ENCODE peak calls at places on chromosomes 5 and 9, in seven cellular contexts. I is activated CD4-positive, CD25-positive, alpha-beta regulatory T cell; A is foreskin fibroblast; V is right cardiac atrium; R is neural progenitor cell; P is GM03348; C is mucosa of gallbladder. T is an unnamed sample.

GRCh38 chr9:131872702-131873101 is 132.8 kb upstream of the RAPGEF1 start:
- DNase-seq in C (no peak), P (no peak), I (no peak), A (no peak), V (no peak), R (no peak), T (no peak)

GRCh38 chr9:32384002-32384363 is 460 bp upstream of the ACO1 start:
- DNase-seq in C (peak; percentile 11), I (no peak), R (no peak), P (no peak), A (no peak), V (no peak), T (no peak)

GRCh38 chr5:78008356-78008967 is 232.3 kb upstream of the TBCA start:
- DNase-seq in I (no peak), V (no peak), A (peak; percentile 5), P (peak; percentile 60), C (no peak), R (peak; percentile 68), T (no peak)

GRCh38 chr9:91192379-91192775 is 169.3 kb downstream of the AUH start:
- DNase-seq in R (no peak), A (no peak), V (no peak), P (no peak), C (no peak), I (no peak), T (no peak)

GRCh38 chr5:126410623-126411022 is 12.6 kb upstream of the GRAMD2B start:
- DNase-seq in A (no peak), V (no peak), R (no peak), I (no peak), C (no peak), P (no peak), T (no peak)

GRCh38 chr5:2374703-2375102 is 376.8 kb downstream of the IRX2 start:
- DNase-seq in V (no peak), P (no peak), R (no peak), C (no peak), I (no peak), A (no peak), T (no peak)

GRCh38 chr5:4142842-4143241 is 547.2 kb downstream of the IRX1 start:
- DNase-seq in C (no peak), V (no peak), I (no peak), A (no peak), P (no peak), R (peak; percentile 25), T (no peak)

GRCh38 chr5:98785244-98785643 is 11.8 kb downstream of the RGMB start:
- DNase-seq in A (no peak), V (no peak), I (no peak), R (no peak), P (no peak), C (no peak), T (no peak)

GRCh38 chr5:151592855-151593408 is 1.8 kb upstream of the FAT2 start:
- DNase-seq in A (no peak), R (no peak), I (no peak), V (no peak), P (no peak), C (peak; percentile 52), T (no peak)

GRCh38 chr5:102826629-102827028 is 71.5 kb downstream of the PAM start:
- DNase-seq in P (no peak), V (no peak), R (peak; percentile 13), C (no peak), A (no peak), I (no peak), T (no peak)

GRCh38 chr5:115069087-115069968 is 100.4 kb downstream of the TRIM36 start:
- DNase-seq in R (peak; percentile 66), C (peak; percentile 31), I (no peak), A (peak; percentile 29), V (no peak), P (peak; percentile 62), T (no peak)

GRCh38 chr5:35264509-35264908 is 34.2 kb upstream of the PRLR start:
- DNase-seq in V (no peak), A (no peak), R (no peak), P (no peak), C (no peak), I (no peak), T (no peak)

GRCh38 chr5:124330595-124330994 is 415.8 kb downstream of the ZNF608 start:
- DNase-seq in P (no peak), I (no peak), V (no peak), A (no peak), C (no peak), R (no peak), T (no peak)

GRCh38 chr5:129904667-129905466 is 602 bp downstream of the CHSY3 start:
- DNase-seq in R (peak; percentile 62), I (no peak), V (peak; percentile 76), A (peak; percentile 14), P (peak; percentile 50), C (no peak), T (no peak)

GRCh38 chr5:141605523-141606277 is 13.1 kb downstream of the DIAPH1 start:
- DNase-seq in A (no peak), C (peak; percentile 60), V (no peak), I (peak; percentile 41), R (no peak), P (peak; percentile 31), T (peak; percentile 88)